ENCODE peak calls at places on chromosomes 11 and 22, in eight cellular contexts. A is lung; E is adrenal gland; R is colonic mucosa; G is neural progenitor cell; P is right atrium auricular region; W is CD4-positive, alpha-beta memory T cell; O is A549. T is an unnamed sample. For H3K4me1, the result is how much of the 10 kb centered on the place peaks cover.

GRCh38 chr11:26297179-26297970 is 34.6 kb upstream of the ANO3 start:
- DNase-seq in A (no peak), R (no peak), G (peak), W (no peak), E (peak), P (no peak), O (peak), T (no peak)

GRCh38 chr22:29799217-29799680 is 32.1 kb downstream of the UQCR10 start:
- DNase-seq in P (peak), E (peak), W (no peak), R (peak), A (peak), G (no peak), O (peak), T (no peak)

GRCh38 chr22:43345356-43345755 is 2.2 kb upstream of the SCUBE1 start:
- DNase-seq in W (no peak), G (no peak), P (no peak), R (no peak), O (no peak), A (no peak), E (no peak), T (no peak)

GRCh38 chr11:125166347-125166841 is 1.8 kb downstream of the PKNOX2 start:
- DNase-seq in G (peak), A (no peak), P (no peak), O (no peak), E (no peak), R (no peak), W (no peak), T (no peak)

GRCh38 chr11:67280791-67281551 is 8.1 kb upstream of the ANKRD13D start:
- DNase-seq in O (no peak), G (no peak), P (no peak), R (no peak), E (no peak), W (no peak), A (no peak), T (peak)

GRCh38 chr11:72038491-72038890 is 39.8 kb downstream of the IL18BP start:
- DNase-seq in E (peak), R (peak), P (peak), W (no peak), A (peak), G (no peak), O (no peak), T (no peak)

GRCh38 chr11:19441752-19442553 is 201.2 kb upstream of the E2F8 start:
- DNase-seq in A (peak), E (peak), O (peak), W (no peak), R (no peak), P (peak), G (no peak), T (no peak)

GRCh38 chr11:56841210-56841810 is 92.8 kb upstream of the OR9G4 start:
- DNase-seq in O (peak), G (peak), W (no peak), R (peak), P (no peak), A (peak), E (peak), T (no peak)

GRCh38 chr11:115627071-115627470 is 122.9 kb upstream of the CADM1 start:
- DNase-seq in E (no peak), P (no peak), W (no peak), R (no peak), A (no peak), O (no peak), G (no peak), T (no peak)

GRCh38 chr11:94933225-94934130 is 39.9 kb downstream of the CWC15 start:
- DNase-seq in A (no peak), G (no peak), W (no peak), O (no peak), E (peak), R (no peak), P (peak), T (no peak)

GRCh38 chr11:125053167-125053566 is 9.9 kb upstream of the SLC37A2 start:
- DNase-seq in E (no peak), A (no peak), R (no peak), P (no peak), W (no peak), G (no peak), O (no peak), T (no peak)

GRCh38 chr11:20611892-20612291 is 12.5 kb downstream of the SLC6A5 start:
- DNase-seq in P (no peak), G (no peak), W (no peak), E (no peak), O (no peak), A (no peak), R (no peak), T (no peak)

GRCh38 chr11:19071255-19071654 is 10.7 kb upstream of the MRGPRX2 start:
- DNase-seq in W (peak), O (peak), G (peak), P (peak), R (peak), E (peak), A (peak), T (peak)

GRCh38 chr22:50014655-50015401 is 2.3 kb upstream of the IL17REL start:
- DNase-seq in R (no peak), G (peak), P (no peak), W (no peak), A (no peak), E (no peak), O (no peak), T (no peak)

GRCh38 chr11:110087820-110088534 is 5.2 kb upstream of the ZC3H12C start:
- DNase-seq in O (no peak), E (no peak), W (no peak), A (peak), R (no peak), P (no peak), G (no peak), T (no peak)

GRCh38 chr11:110912437-110912836 is 200.2 kb upstream of the ARHGAP20 start:
- DNase-seq in P (no peak), G (no peak), A (no peak), R (no peak), E (peak), O (no peak), W (no peak), T (no peak)

GRCh38 chr11:83073884-83074283 is 2.2 kb upstream of the RAB30 start:
- DNase-seq in G (no peak), P (no peak), A (no peak), W (no peak), R (no peak), O (no peak), E (no peak), T (no peak)

GRCh38 chr11:2380807-2381350 is 3.8 kb downstream of the CD81 start:
- DNase-seq in P (peak), E (peak), A (peak), O (no peak), W (no peak), G (no peak), R (peak), T (no peak)

GRCh38 chr11:116509566-116509965 is 263.2 kb downstream of the BUD13 start:
- DNase-seq in W (no peak), P (no peak), R (no peak), A (no peak), G (no peak), E (no peak), O (no peak), T (no peak)

GRCh38 chr22:35301370-35301874 is 1.7 kb downstream of the TOM1 start:
- DNase-seq in E (peak), W (no peak), A (peak), R (no peak), O (peak), G (no peak), P (peak), T (no peak)

GRCh38 chr11:112659185-112659584 is 302.0 kb upstream of the NCAM1 start:
- DNase-seq in E (no peak), G (no peak), P (no peak), A (no peak), W (no peak), O (no peak), R (no peak), T (no peak)

GRCh38 chr11:27646051-27646818 is 54.0 kb downstream of the BDNF start:
- DNase-seq in O (no peak), P (no peak), E (no peak), W (no peak), G (no peak), R (no peak), A (no peak), T (no peak)

GRCh38 chr11:47413908-47414684 is 5.7 kb downstream of the SLC39A13 start:
- DNase-seq in P (no peak), G (peak), R (no peak), O (no peak), A (peak), W (no peak), E (no peak), T (no peak)

GRCh38 chr11:72222106-72222891 is 2.3 kb upstream of the INPPL1 start:
- DNase-seq in A (no peak), O (no peak), R (no peak), E (no peak), W (no peak), G (peak), P (peak), T (no peak)

GRCh38 chr11:43905788-43906187 is 25.2 kb downstream of the ALKBH3 start:
- DNase-seq in O (no peak), E (peak), G (no peak), R (no peak), A (no peak), P (no peak), W (no peak), T (no peak)

GRCh38 chr22:42340695-42341383 is 70.4 kb upstream of the TCF20 start:
- DNase-seq in E (no peak), G (peak), W (no peak), O (no peak), A (no peak), P (no peak), R (no peak), T (no peak)

GRCh38 chr11:45301537-45302246 is 15.6 kb upstream of the SYT13 start:
- DNase-seq in A (no peak), O (no peak), E (no peak), R (no peak), W (no peak), P (peak), G (no peak), T (no peak)

GRCh38 chr11:124421043-124421442 is 3.6 kb downstream of the OR8B4 start:
- DNase-seq in O (no peak), P (no peak), E (no peak), G (no peak), A (no peak), R (no peak), W (no peak), T (no peak)

GRCh38 chr22:35352214-35353111 is 28.4 kb upstream of the HMOX1 start:
- DNase-seq in R (peak), E (peak), P (peak), G (peak), W (peak), A (peak), O (peak), T (no peak)

GRCh38 chr11:47204633-47204989 is 10.2 kb upstream of the DDB2 start:
- DNase-seq in G (no peak), W (no peak), A (no peak), P (no peak), R (no peak), E (no peak), O (peak), T (no peak)

DNA sequence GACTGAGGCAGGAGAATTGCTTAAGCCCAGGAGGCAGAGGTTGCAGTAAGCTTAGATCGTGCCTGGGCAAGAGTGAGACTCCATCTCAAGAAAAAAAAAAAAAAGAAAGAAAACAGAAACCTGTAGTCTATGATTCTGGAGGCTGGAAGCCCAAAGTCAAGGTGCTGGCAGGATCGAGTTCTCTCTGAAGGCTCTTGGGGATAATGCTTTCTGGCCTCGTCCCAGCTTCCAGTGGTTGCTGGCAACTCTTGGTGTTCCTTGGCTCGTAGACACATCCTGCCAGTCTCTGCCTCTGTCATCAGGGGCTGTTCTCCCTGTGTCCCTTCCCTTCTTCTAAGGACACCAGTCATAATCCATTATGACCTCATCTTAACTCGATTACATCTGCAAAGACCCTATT is 16.8 kb upstream of the CCDC86 start:
- DNase-seq in W (no peak), E (no peak), G (no peak), A (no peak), R (no peak), O (no peak), P (no peak), T (no peak)
- H3K27ac ChIP-seq in W (no peak), E (no peak), G (no peak), A (no peak), R (no peak), O (no peak), P (no peak), T (no peak)

GRCh38 chr11:75273989-75274391 is 33.4 kb downstream of the TPBGL start:
- DNase-seq in W (no peak), G (no peak), O (no peak), R (no peak), E (no peak), P (no peak), A (no peak), T (peak)

GRCh38 chr11:75271730-75272129 is 31.2 kb downstream of the TPBGL start:
- DNase-seq in P (no peak), W (no peak), G (no peak), O (no peak), A (no peak), R (no peak), E (no peak), T (no peak)

GRCh38 chr11:75272821-75273301 is 32.3 kb downstream of the TPBGL start:
- DNase-seq in A (no peak), R (no peak), P (no peak), W (no peak), G (no peak), E (no peak), O (no peak), T (no peak)

GRCh38 chr11:75272391-75272790 is 31.8 kb downstream of the TPBGL start:
- DNase-seq in R (no peak), P (no peak), E (no peak), O (no peak), A (no peak), W (no peak), G (no peak), T (peak)

GRCh38 chr11:75273331-75273988 is 32.9 kb downstream of the TPBGL start:
- DNase-seq in R (no peak), A (no peak), P (no peak), O (no peak), W (no peak), G (no peak), E (no peak), T (peak)
- H3K4me1 ChIP-seq in R (under half), A (under half), P (under half), O (under half), W (half or more), G (under half), E (under half), T (half or more)

GRCh38 chr22:20205464-20205963 is 54.7 kb upstream of the CCDC188 start:
- DNase-seq in P (no peak), E (no peak), O (no peak), A (no peak), R (no peak), G (no peak), W (no peak), T (no peak)

GRCh38 chr22:20205964-20206708 is 55.3 kb upstream of the CCDC188 start:
- DNase-seq in G (no peak), W (peak), A (peak), P (peak), E (peak), O (peak), R (peak), T (peak)

GRCh38 chr22:20204821-20205220 is 54.0 kb upstream of the CCDC188 start:
- DNase-seq in E (no peak), R (no peak), P (no peak), G (no peak), A (no peak), W (no peak), O (no peak), T (no peak)

GRCh38 chr22:20203142-20204099 is 52.6 kb upstream of the CCDC188 start:
- DNase-seq in P (no peak), G (peak), R (no peak), E (peak), W (no peak), A (peak), O (no peak), T (no peak)

DNA sequence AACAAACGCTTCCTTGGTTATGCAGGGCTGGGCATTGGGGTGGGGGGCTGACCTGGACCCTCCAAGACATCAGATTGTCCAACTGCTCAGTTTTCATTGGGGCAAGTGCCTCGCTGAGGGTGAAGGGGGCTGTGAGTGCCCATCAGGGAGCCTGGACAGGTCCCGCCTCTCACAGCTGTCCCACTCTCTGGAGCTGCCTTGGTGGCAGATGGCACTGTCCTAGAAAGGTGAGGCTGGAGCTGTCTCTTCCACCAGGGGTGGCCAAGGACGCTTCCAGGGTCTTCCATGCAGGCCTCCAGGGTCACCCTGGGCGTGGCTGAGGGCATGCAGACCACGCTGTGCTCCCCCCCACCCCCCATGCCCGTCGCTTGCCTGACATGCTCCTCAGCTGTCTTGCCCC is 53.4 kb upstream of the CCDC188 start:
- DNase-seq in E (no peak), R (no peak), W (no peak), O (no peak), P (no peak), A (no peak), G (no peak), T (no peak)
- H3K27ac ChIP-seq in E (no peak), R (no peak), W (no peak), O (peak), P (peak), A (no peak), G (no peak), T (peak)

GRCh38 chr11:12684821-12685220 is 10.6 kb downstream of the TEAD1 start:
- DNase-seq in A (no peak), E (no peak), O (no peak), R (peak), G (no peak), P (no peak), W (no peak), T (no peak)
- H3K4me1 ChIP-seq in A (half or more), E (under half), O (half or more), R (under half), G (half or more), P (half or more), W (under half), T (under half)

GRCh38 chr11:119298726-119299125 is 18.2 kb downstream of the MCAM start:
- DNase-seq in A (no peak), R (no peak), O (no peak), G (no peak), W (no peak), E (no peak), P (no peak), T (no peak)

GRCh38 chr11:119300198-119300964 is 16.5 kb downstream of the MCAM start:
- DNase-seq in O (no peak), A (no peak), R (no peak), E (no peak), W (no peak), G (no peak), P (no peak), T (no peak)

GRCh38 chr11:119297938-119298337 is 19.0 kb downstream of the MCAM start:
- DNase-seq in R (no peak), E (no peak), A (no peak), G (no peak), O (no peak), P (no peak), W (no peak), T (no peak)

GRCh38 chr11:119303227-119303718 is 13.7 kb downstream of the MCAM start:
- DNase-seq in P (no peak), R (no peak), O (no peak), W (no peak), G (no peak), E (no peak), A (no peak), T (no peak)

DNA sequence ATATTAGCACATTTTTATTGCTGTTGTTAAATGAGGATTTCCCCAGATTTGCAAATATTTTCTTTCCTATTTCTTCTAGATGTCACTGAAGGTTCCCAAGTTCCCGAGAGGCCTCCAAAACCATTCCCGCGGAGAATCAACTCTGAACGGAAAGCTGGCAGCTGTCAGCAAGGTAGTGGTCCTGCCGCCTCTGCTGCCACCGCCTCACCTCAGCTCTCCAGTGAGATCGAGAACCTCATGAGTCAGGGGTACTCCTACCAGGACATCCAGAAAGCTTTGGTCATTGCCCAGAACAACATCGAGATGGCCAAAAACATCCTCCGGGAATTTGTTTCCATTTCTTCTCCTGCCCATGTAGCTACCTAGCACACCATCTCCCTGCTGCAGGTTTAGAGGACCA is 17.5 kb downstream of the MCAM start:
- DNase-seq in E (no peak), W (no peak), A (no peak), R (no peak), P (no peak), G (no peak), O (no peak), T (no peak)
- H3K27ac ChIP-seq in E (no peak), W (no peak), A (no peak), R (no peak), P (peak), G (no peak), O (no peak), T (no peak)

GRCh38 chr22:24166811-24167210 is 14.5 kb upstream of the SUSD2 start:
- DNase-seq in E (no peak), O (no peak), P (no peak), G (no peak), W (no peak), A (no peak), R (no peak), T (no peak)

GRCh38 chr22:24164243-24164642 is 17.0 kb upstream of the SUSD2 start:
- DNase-seq in G (no peak), W (no peak), O (no peak), A (no peak), E (no peak), P (no peak), R (no peak), T (no peak)

GRCh38 chr22:24164823-24165379 is 16.4 kb upstream of the SUSD2 start:
- DNase-seq in P (no peak), O (no peak), R (no peak), G (no peak), E (no peak), W (no peak), A (no peak), T (no peak)

GRCh38 chr22:24162377-24162927 is 18.8 kb upstream of the SUSD2 start:
- DNase-seq in E (no peak), O (no peak), G (no peak), R (no peak), W (no peak), P (no peak), A (no peak), T (no peak)

GRCh38 chr22:24165673-24166072 is 15.6 kb upstream of the SUSD2 start:
- DNase-seq in O (no peak), E (no peak), P (no peak), W (no peak), A (no peak), G (no peak), R (no peak), T (no peak)
- H3K4me1 ChIP-seq in O (under half), E (under half), P (half or more), W (under half), A (under half), G (under half), R (under half), T (under half)